ENCODE peak calls at places on chromosomes 11 and 22, in seven cellular contexts. F is activated T-cell treated with anti-CD3 and anti-CD28 coated beads for 48 hours; X is hippocampal formation; B is suprapubic skin; W is naive B cell; T is stimulated activated CD4-positive, alpha-beta T cell treated with anti-CD3 and anti-CD28 coated beads, Interleukin-15, amount 100 ng/mL, for 48 hours; P is CD4-positive, CD25-positive, alpha-beta regulatory T cell. O is an unnamed sample.

GRCh38 chr11:65565624-65566453 is 4.4 kb upstream of the ZNRD2 start:
- DNase-seq in F (no peak), X (no peak), P (no peak), B (no peak), W (no peak), T (no peak), O (peak)

GRCh38 chr22:26286091-26286780 is 117.0 kb downstream of the SEZ6L start:
- DNase-seq in P (no peak), F (no peak), X (no peak), B (no peak), W (no peak), T (no peak), O (no peak)

GRCh38 chr11:18853086-18853720 is 61.6 kb upstream of the PTPN5 start:
- DNase-seq in F (no peak), X (no peak), P (no peak), W (no peak), T (no peak), B (no peak), O (peak)

GRCh38 chr11:60241786-60242185 is 1.2 kb downstream of the MS4A4E start:
- DNase-seq in X (no peak), F (no peak), T (no peak), P (no peak), B (no peak), W (no peak), O (no peak)

GRCh38 chr11:113531575-113532451 is 56.6 kb upstream of the DRD2 start:
- DNase-seq in F (no peak), X (no peak), W (no peak), T (no peak), P (no peak), B (no peak), O (no peak)

GRCh38 chr22:50340157-50340879 is 2.8 kb upstream of the PPP6R2 start:
- DNase-seq in T (no peak), X (no peak), F (no peak), P (no peak), W (no peak), B (no peak), O (no peak)

GRCh38 chr11:118628861-118629549 is 21.6 kb downstream of the PHLDB1 start:
- DNase-seq in F (no peak), X (no peak), T (no peak), P (no peak), W (no peak), B (no peak), O (no peak)

GRCh38 chr22:21919526-21920307 is 32.9 kb downstream of the PPM1F start:
- DNase-seq in W (no peak), X (no peak), F (no peak), B (no peak), P (no peak), T (no peak), O (no peak)

GRCh38 chr11:121634889-121635288 is 182.1 kb upstream of the SORL1-AS1 start:
- DNase-seq in T (no peak), F (no peak), W (no peak), B (no peak), X (no peak), P (no peak), O (peak)

GRCh38 chr22:46055176-46055850 is 78.4 kb upstream of the WNT7B start:
- DNase-seq in W (no peak), T (no peak), P (no peak), X (no peak), F (no peak), B (peak), O (no peak)

GRCh38 chr11:26150046-26150445 is 181.9 kb upstream of the ANO3 start:
- DNase-seq in T (no peak), X (no peak), P (no peak), F (no peak), W (no peak), B (no peak), O (no peak)

GRCh38 chr11:35605691-35606090 is 12.6 kb upstream of the FJX1 start:
- DNase-seq in F (no peak), B (no peak), X (peak), P (no peak), T (no peak), W (no peak), O (no peak)

GRCh38 chr11:85712953-85713352 is 27.0 kb upstream of the CCDC89 start:
- DNase-seq in X (no peak), T (no peak), F (no peak), B (no peak), W (no peak), P (no peak), O (peak)

GRCh38 chr11:75301602-75302345 is 49.7 kb downstream of the ARRB1 start:
- DNase-seq in T (no peak), B (no peak), F (no peak), W (no peak), X (no peak), P (no peak), O (no peak)

GRCh38 chr11:34988294-34989255 is 72.2 kb downstream of the PDHX start:
- DNase-seq in X (no peak), B (no peak), P (no peak), T (no peak), F (no peak), W (no peak), O (peak)

GRCh38 chr22:44181033-44181911 is 547 bp downstream of the PARVG start:
- DNase-seq in T (no peak), X (peak), B (no peak), W (peak), F (peak), P (peak), O (no peak)

GRCh38 chr22:35430897-35431322 is 31.0 kb downstream of the MCM5 start:
- DNase-seq in F (peak), W (peak), B (peak), P (peak), T (peak), X (peak), O (peak)

GRCh38 chr11:12539570-12539969 is 134.7 kb upstream of the TEAD1 start:
- DNase-seq in B (no peak), W (no peak), T (no peak), F (no peak), P (no peak), X (no peak), O (peak)

GRCh38 chr11:72738199-72739141 is 13.7 kb downstream of the ARAP1 start:
- DNase-seq in W (peak), B (no peak), X (no peak), T (no peak), P (no peak), F (no peak), O (peak)

GRCh38 chr22:23820748-23821211 is 18.0 kb downstream of the DERL3 start:
- DNase-seq in X (no peak), W (peak), F (no peak), T (no peak), P (no peak), B (no peak), O (no peak)

GRCh38 chr11:12179019-12179418 is 68.6 kb downstream of the MICAL2 start:
- DNase-seq in F (no peak), W (no peak), T (no peak), X (no peak), P (no peak), B (no peak), O (peak)

GRCh38 chr11:74057251-74058151 is 48.6 kb upstream of the UCP3 start:
- DNase-seq in W (no peak), X (no peak), F (no peak), P (no peak), T (no peak), B (no peak), O (no peak)